ENCODE peak calls at places on chromosome 9, in nine cellular contexts. E is neuronal stem cell; B is sigmoid colon; X is PC-3; L is suprapubic skin; I is heart right ventricle; Q is MM.1S; O is colonic mucosa; A is effector memory CD4-positive, alpha-beta T cell. Z is an unnamed sample. For H3K9me3, the result is how much of the 10 kb centered on the place peaks cover.

GRCh38 chr9:36867672-36868471 is 166.2 kb downstream of the PAX5 start:
- DNase-seq in E (no peak), B (peak), X (no peak), L (no peak), I (no peak), Q (no peak), O (peak), A (no peak), Z (no peak)

GRCh38 chr9:30301271-30301963 is 2083.0 kb upstream of the ACO1 start:
- DNase-seq in E (no peak), B (no peak), X (no peak), L (no peak), I (no peak), Q (no peak), O (no peak), A (no peak), Z (no peak)

GRCh38 chr9:77640741-77641580 is 7.2 kb downstream of the GNA14 start:
- DNase-seq in E (no peak), B (no peak), X (no peak), L (no peak), I (no peak), Q (no peak), O (no peak), A (no peak), Z (no peak)

GRCh38 chr9:127919253-127919815 is 2.5 kb upstream of the ST6GALNAC4 start:
- DNase-seq in E (no peak), B (peak), X (peak), L (peak), I (peak), Q (no peak), O (peak), A (no peak), Z (no peak)

GRCh38 chr9:76136986-76137385 is 246.5 kb downstream of the PCSK5 start:
- DNase-seq in E (no peak), B (no peak), X (no peak), L (no peak), I (no peak), Q (no peak), O (no peak), A (no peak), Z (no peak)

GRCh38 chr9:86600291-86600690 is 246.1 kb upstream of the TUT7 start:
- DNase-seq in E (no peak), B (no peak), X (peak), L (no peak), I (no peak), Q (no peak), O (no peak), A (no peak), Z (no peak)

GRCh38 chr9:116377179-116377790 is 223.7 kb downstream of the PAPPA start:
- DNase-seq in E (no peak), B (no peak), X (peak), L (no peak), I (no peak), Q (no peak), O (no peak), A (no peak), Z (no peak)

GRCh38 chr9:76657265-76657664 is 107.0 kb upstream of the PCA3 start:
- DNase-seq in E (no peak), B (no peak), X (no peak), L (no peak), I (no peak), Q (no peak), O (no peak), A (no peak), Z (no peak)

GRCh38 chr9:85156652-85157051 is 487.1 kb downstream of the NTRK2 start:
- DNase-seq in E (no peak), B (no peak), X (no peak), L (no peak), I (no peak), Q (no peak), O (no peak), A (no peak), Z (no peak)

GRCh38 chr9:133713960-133714495 is 24.1 kb downstream of the SARDH start:
- DNase-seq in E (no peak), B (no peak), X (no peak), L (no peak), I (no peak), Q (no peak), O (no peak), A (no peak), Z (no peak)

GRCh38 chr9:18472435-18472834 is 1.5 kb upstream of the ADAMTSL1 start:
- DNase-seq in E (no peak), B (no peak), X (no peak), L (no peak), I (no peak), Q (no peak), O (no peak), A (no peak), Z (no peak)

GRCh38 chr9:742914-743594 is 98.4 kb upstream of the DMRT1 start:
- DNase-seq in E (no peak), B (peak), X (no peak), L (no peak), I (no peak), Q (no peak), O (no peak), A (no peak), Z (no peak)

GRCh38 chr9:20356392-20357206 is 265.7 kb downstream of the MLLT3 start:
- DNase-seq in E (peak), B (peak), X (peak), L (no peak), I (peak), Q (peak), O (peak), A (no peak), Z (no peak)

GRCh38 chr9:77177894-77178794 is 810 bp downstream of the VPS13A start:
- DNase-seq in E (peak), B (peak), X (peak), L (no peak), I (peak), Q (peak), O (peak), A (peak), Z (peak)

GRCh38 chr9:128724744-128725211 is 851 bp upstream of the ZDHHC12 start:
- DNase-seq in E (peak), B (peak), X (peak), L (no peak), I (peak), Q (peak), O (peak), A (peak), Z (peak)

GRCh38 chr9:126591922-126592321 is 21.8 kb upstream of the LMX1B start:
- DNase-seq in E (no peak), B (no peak), X (no peak), L (no peak), I (no peak), Q (no peak), O (no peak), A (no peak), Z (no peak)

GRCh38 chr9:92644278-92644677 is 25.7 kb downstream of the IPPK start:
- DNase-seq in E (no peak), B (no peak), X (no peak), L (no peak), I (no peak), Q (no peak), O (no peak), A (no peak), Z (no peak)

DNA sequence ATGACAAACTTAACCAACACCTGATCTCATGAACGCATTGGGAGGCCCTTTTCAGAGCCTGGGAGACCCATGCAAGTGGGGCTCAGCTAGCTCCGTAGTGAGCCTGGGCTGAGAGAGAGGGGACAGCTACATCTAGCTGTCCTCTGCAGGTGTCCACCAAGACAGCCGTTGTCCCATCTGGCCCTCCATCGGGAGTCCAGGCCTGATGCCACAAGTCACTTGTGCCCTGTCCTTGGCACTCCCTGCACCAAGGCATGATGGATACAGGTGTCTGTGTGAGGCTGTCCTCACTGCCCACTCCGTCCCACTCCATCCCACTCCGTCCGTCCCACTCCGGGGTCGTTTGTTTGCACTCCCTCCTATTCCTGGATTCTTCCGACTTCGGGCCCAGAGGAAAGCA is 2.5 kb upstream of the EDF1 start:
- DNase-seq in E (no peak), B (no peak), X (no peak), L (no peak), I (no peak), Q (no peak), O (no peak), A (no peak), Z (no peak)
- H3K9me3 ChIP-seq in E (under half), B (under half), X (under half), L (under half), I (under half), Q (under half), O (under half), A (under half), Z (under half)

DNA sequence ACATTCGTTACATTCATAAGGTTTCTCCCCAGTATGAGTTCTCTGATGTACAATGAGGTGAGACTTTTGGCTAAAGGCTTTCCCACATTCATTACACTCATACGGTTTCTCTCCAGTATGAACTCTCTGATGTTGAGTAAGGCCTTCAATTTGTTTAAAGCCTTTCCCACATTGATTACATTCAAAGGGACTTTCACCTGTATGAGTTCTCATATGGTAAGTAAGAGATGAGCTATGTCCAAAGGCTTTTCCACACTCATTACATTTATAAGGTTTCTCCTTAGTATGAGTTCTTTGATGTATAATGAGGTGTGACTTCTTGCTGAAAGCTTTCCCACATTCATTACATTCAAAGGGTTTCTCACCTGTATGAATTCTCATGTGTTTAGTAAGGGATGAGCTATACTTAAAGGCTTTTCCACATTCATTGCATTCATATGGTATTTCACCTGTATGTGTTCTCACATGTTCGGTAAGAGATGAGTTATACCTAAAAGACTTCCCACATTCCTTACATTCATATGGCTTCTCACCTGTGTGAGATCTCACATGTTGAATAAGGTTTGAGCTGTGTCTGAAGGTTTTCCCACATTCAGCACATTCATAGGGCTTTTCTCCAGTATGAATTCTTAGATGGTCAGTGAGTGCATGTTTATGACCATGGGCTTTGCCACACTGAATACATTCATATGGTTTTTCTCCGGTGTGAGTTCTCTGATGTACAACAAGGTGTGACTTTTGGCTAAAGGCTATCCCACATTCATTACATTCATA is 13.5 kb downstream of the ZFP37 start:
- DNase-seq in E (no peak), B (no peak), X (peak), L (no peak), I (no peak), Q (no peak), O (no peak), A (no peak), Z (no peak)
- H3K9me3 ChIP-seq in E (under half), B (half or more), X (under half), L (half or more), I (half or more), Q (under half), O (under half), A (half or more), Z (under half)

GRCh38 chr9:118271331-118271730 is 567.1 kb downstream of the TLR4 start:
- DNase-seq in E (no peak), B (no peak), X (peak), L (no peak), I (no peak), Q (no peak), O (no peak), A (no peak), Z (no peak)
- H3K9me3 ChIP-seq in E (under half), B (under half), X (under half), L (under half), I (under half), Q (under half), O (under half), A (under half), Z (under half)

GRCh38 chr9:40909821-40910220 is 218.7 kb downstream of the FOXD4L6 start:
- DNase-seq in E (no peak), B (no peak), X (no peak), L (no peak), I (no peak), Q (no peak), O (no peak), A (no peak), Z (no peak)
- H3K9me3 ChIP-seq in E (under half), B (half or more), X (under half), L (half or more), I (half or more), Q (under half), O (under half), A (half or more), Z (half or more)

DNA sequence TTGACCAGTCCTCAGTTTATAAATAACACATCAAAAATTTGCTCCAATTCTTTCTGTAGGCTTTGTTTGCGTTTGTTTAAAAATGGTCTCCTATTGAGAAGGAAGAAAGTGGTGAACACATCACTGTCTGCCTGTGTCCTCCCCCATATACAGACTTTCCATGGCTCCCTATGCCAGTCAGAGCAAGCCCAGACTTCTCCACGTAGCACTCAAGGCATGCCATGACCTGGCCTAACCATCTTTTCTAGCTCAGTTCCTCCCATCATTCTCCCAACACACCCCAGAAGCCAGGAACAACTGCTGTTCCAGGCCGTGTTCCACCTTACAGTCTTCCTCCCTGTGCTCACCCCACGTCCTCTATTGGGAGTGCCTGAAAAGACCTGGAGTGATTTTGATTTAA is 129.6 kb upstream of the ZNF618 start:
- DNase-seq in E (no peak), B (no peak), X (no peak), L (no peak), I (no peak), Q (no peak), O (no peak), A (no peak), Z (no peak)
- H3K9me3 ChIP-seq in E (under half), B (under half), X (under half), L (under half), I (under half), Q (under half), O (under half), A (under half), Z (under half)

DNA sequence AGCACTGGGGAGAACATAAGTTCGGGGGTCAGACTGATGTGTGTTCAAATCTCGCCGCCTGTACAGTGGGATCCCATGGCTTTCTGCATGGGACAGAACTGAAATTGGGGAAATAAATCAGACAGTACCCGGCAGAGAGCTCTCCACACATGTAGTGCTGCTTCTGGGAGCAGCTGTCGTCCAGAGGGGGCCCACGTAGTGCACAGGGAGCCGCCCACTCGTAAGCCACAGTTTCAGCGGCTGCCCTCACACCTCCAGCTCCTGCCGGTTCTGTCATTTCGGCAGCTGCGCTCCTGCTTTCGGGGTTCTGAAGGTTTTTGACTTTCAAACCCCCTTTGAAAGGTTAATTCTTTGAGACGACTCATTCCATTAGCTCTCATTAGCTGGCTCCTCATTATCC is 83.1 kb downstream of the OLFM1 start:
- DNase-seq in E (no peak), B (no peak), X (no peak), L (no peak), I (no peak), Q (no peak), O (no peak), A (no peak), Z (no peak)
- H3K9me3 ChIP-seq in E (under half), B (under half), X (under half), L (under half), I (under half), Q (under half), O (under half), A (under half), Z (under half)

DNA sequence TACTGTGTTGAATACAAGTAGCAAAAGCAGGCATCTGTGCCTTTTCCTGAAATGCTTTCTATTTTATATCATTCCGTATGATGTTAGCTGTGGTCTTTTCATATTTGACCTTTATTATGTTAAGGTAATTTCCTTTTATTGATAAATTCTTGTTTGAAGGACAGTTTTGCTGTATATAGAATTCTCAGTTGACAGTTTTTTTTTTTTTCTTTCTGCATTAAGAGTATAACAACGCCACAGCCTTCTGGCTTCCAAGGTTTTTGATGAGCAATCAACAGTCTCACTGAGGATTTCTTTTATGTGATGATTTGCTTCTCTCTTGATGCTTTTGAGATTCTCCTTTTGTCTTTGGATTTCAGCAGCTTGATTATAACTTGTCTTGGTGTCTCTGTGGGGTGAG is 23.6 kb downstream of the ZNF483 start:
- DNase-seq in E (no peak), B (no peak), X (no peak), L (no peak), I (no peak), Q (no peak), O (no peak), A (no peak), Z (no peak)
- H3K9me3 ChIP-seq in E (under half), B (half or more), X (half or more), L (under half), I (half or more), Q (under half), O (under half), A (under half), Z (under half)